ENCODE peak calls at places on chromosomes 12 and 14, in five cellular contexts. J is right lobe of liver, G is upper lobe of left lung, Z is uterus, F is A549. A is an unnamed sample.

GRCh38 chr12:131196220-131196619 is 242.5 kb downstream of the ADGRD1 start:
- DNase-seq in J (no peak), F (no peak), G (no peak), Z (no peak), A (no peak)

GRCh38 chr12:116717466-116718457 is 20.1 kb downstream of the SPRING1 start:
- DNase-seq in F (no peak), J (no peak), G (peak), Z (peak), A (no peak)

GRCh38 chr14:75487155-75487671 is 35.1 kb upstream of the BATF start:
- DNase-seq in F (no peak), J (no peak), Z (no peak), G (no peak), A (peak)

GRCh38 chr12:87943666-87944065 is 85.5 kb downstream of the C12orf50 start:
- DNase-seq in Z (no peak), F (no peak), J (no peak), G (no peak), A (no peak)

GRCh38 chr12:111881712-111882111 is 39.7 kb downstream of the MAPKAPK5 start:
- DNase-seq in G (no peak), F (no peak), Z (no peak), J (no peak), A (no peak)

GRCh38 chr14:102015771-102016170 is 51.4 kb downstream of the DYNC1H1 start:
- DNase-seq in G (no peak), Z (no peak), F (no peak), J (no peak), A (no peak)

GRCh38 chr14:54440037-54440436 is 1.1 kb downstream of the CNIH1 start:
- DNase-seq in J (no peak), G (no peak), F (no peak), Z (no peak), A (no peak)

GRCh38 chr12:3042394-3042793 is 34.8 kb upstream of the TSPAN9 start:
- DNase-seq in G (no peak), J (no peak), Z (no peak), F (no peak), A (no peak)

GRCh38 chr14:79822034-79822433 is 389.3 kb downstream of the DIO2 start:
- DNase-seq in J (no peak), Z (no peak), G (no peak), F (no peak), A (no peak)

GRCh38 chr12:3646561-3647241 is 106.2 kb downstream of the CRACR2A start:
- DNase-seq in J (no peak), Z (no peak), F (no peak), G (no peak), A (no peak)

GRCh38 chr12:50483488-50483887 is 21.3 kb upstream of the DIP2B start:
- DNase-seq in Z (no peak), G (no peak), J (no peak), F (no peak), A (no peak)

GRCh38 chr12:113144771-113145170 is 4.8 kb upstream of the CFAP73 start:
- DNase-seq in F (no peak), Z (no peak), G (no peak), J (no peak), A (no peak)

GRCh38 chr14:101889898-101890297 is 74.5 kb upstream of the DYNC1H1 start:
- DNase-seq in Z (no peak), G (no peak), F (no peak), J (no peak), A (no peak)

GRCh38 chr14:71070169-71070568 is 162.9 kb downstream of the PCNX1 start:
- DNase-seq in G (no peak), Z (no peak), J (no peak), F (no peak), A (peak)

GRCh38 chr12:120961604-120962486 is 16.5 kb upstream of the HNF1A start:
- DNase-seq in F (peak), Z (no peak), J (peak), G (no peak), A (no peak)

GRCh38 chr12:69350002-69350626 is 1.9 kb downstream of the LYZ start:
- DNase-seq in J (no peak), G (no peak), Z (no peak), F (no peak), A (no peak)

GRCh38 chr12:106342397-106343212 is 14.9 kb upstream of the POLR3B start:
- DNase-seq in J (peak), G (peak), F (peak), Z (peak), A (peak)

GRCh38 chr14:25400607-25401206 is 350.8 kb upstream of the STXBP6 start:
- DNase-seq in F (no peak), J (no peak), G (peak), Z (no peak), A (no peak)

GRCh38 chr12:67633708-67634107 is 14.8 kb upstream of the DYRK2 start:
- DNase-seq in G (peak), F (no peak), J (no peak), Z (no peak), A (no peak)

GRCh38 chr12:27460471-27460978 is 14.0 kb downstream of the SMCO2 start:
- DNase-seq in Z (no peak), J (no peak), F (no peak), G (no peak), A (peak)

GRCh38 chr12:1474059-1474537 is 120.3 kb downstream of the FBXL14 start:
- DNase-seq in F (peak), Z (no peak), G (no peak), J (no peak), A (peak)

GRCh38 chr14:44962573-44963528 is 861 bp downstream of the TOGARAM1 start:
- DNase-seq in J (peak), Z (peak), F (no peak), G (no peak), A (peak)

GRCh38 chr12:22447223-22447622 is 97.1 kb downstream of the C2CD5 start:
- DNase-seq in J (no peak), F (no peak), Z (no peak), G (no peak), A (no peak)

GRCh38 chr12:77339610-77340009 is 274.2 kb upstream of the E2F7 start:
- DNase-seq in G (no peak), J (no peak), F (no peak), Z (no peak), A (no peak)

GRCh38 chr12:131511803-131512564 is 198.9 kb upstream of the SFSWAP start:
- DNase-seq in Z (no peak), G (no peak), J (no peak), F (no peak), A (no peak)

GRCh38 chr12:56839489-56840442 is 76.6 kb downstream of the HSD17B6 start:
- DNase-seq in F (peak), Z (peak), J (peak), G (peak), A (peak)

GRCh38 chr12:79250955-79251354 is 386.4 kb downstream of the SYT1 start:
- DNase-seq in F (no peak), Z (no peak), J (no peak), G (no peak), A (peak)

GRCh38 chr14:50545618-50546017 is 13.2 kb upstream of the MAP4K5 start:
- DNase-seq in G (no peak), J (no peak), F (no peak), Z (no peak), A (no peak)

GRCh38 chr14:104971447-104972240 is 6.5 kb downstream of the AHNAK2 start:
- DNase-seq in J (peak), F (no peak), G (no peak), Z (no peak), A (no peak)

GRCh38 chr14:104972301-104973211 is 5.6 kb downstream of the AHNAK2 start:
- DNase-seq in Z (peak), F (peak), G (peak), J (peak), A (peak)

GRCh38 chr14:104968541-104969401 is 9.4 kb downstream of the AHNAK2 start:
- DNase-seq in J (peak), G (no peak), Z (peak), F (peak), A (peak)

GRCh38 chr14:104969741-104970230 is 8.4 kb downstream of the AHNAK2 start:
- DNase-seq in F (no peak), J (peak), Z (no peak), G (no peak), A (no peak)

DNA sequence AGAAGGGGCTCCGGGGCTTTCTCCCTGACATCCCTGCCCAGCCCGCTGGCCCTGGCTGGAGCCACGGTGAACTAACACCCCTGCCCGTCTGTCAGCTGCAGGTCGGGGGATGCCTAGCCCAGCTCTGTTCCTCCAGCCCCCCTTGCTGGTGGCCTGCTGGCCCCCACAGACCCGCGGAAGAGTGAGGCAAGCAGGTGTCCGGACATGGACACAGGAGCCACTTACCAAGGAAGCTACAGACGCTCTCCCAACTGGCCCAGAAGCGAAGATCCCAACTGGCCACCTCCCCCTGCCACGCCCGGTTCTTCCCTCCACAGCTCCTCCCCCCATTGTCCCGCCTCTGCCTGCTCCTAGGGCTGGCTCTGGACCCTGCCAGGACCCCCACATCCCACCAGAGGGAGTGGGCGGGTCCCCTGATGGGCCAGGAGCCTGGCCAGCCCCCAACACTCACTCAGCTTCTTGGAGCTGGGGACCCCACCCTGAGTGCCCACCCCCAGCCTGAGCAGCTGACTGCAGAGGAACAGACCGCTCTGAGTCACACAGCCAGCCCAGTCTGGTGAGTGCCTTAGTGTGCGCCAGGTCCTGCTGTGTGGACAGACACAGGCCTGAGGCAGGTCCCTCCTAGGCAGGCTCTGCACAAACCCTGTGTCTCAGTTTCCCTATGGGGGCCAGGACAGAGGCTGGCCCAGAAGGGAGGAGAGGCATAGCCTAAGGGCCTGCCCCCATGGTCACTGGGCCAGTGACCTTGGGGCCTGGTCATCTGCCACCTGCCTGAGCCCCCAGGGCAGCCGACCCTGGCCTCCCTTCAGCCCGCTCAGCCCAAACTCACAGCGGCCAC is 7.7 kb downstream of the AHNAK2 start:
- DNase-seq in Z (peak), G (no peak), F (peak), J (peak), A (peak)
- H3K27ac ChIP-seq in Z (peak), G (peak), F (peak), J (no peak), A (peak)

DNA sequence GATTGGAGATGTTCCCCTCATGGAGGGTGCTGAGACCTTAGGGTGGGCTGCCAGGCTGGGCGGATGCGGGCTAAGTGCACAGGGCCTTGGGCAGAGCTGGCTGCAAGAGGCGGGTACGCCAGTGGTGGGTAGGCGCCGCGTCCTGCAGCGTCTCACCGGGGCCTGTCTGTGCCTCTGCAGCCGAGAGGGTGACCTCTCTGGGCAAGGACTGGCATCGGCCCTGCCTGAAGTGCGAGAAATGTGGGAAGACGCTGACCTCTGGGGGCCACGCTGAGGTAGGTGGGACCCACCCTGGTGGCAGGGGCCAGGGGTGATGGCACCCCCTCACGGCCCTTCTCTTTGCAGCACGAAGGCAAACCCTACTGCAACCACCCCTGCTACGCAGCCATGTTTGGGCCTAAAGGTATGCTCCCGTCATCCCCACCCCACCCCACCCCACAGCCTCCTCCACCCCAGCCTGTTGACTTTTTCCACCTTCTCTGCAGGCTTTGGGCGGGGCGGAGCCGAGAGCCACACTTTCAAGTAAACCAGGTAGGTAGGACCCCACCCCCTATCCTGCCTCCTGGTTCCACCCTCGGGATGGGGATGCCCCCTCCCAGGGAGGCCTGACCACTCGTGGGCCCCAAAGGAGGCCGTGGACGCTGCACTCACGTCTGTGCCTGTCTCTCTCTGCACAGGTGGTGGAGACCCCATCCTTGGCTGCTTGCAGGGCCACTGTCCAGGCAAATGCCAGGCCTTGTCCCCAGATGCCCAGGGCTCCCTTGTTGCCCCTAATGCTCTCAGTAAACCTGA is 1.5 kb downstream of the CRIP1 start:
- DNase-seq in Z (no peak), J (no peak), F (no peak), G (no peak), A (no peak)
- TF ChIP-seq CTCF in Z (no peak), J (no peak), F (no peak), G (peak), A (no peak)

GRCh38 chr12:12665194-12665593 is 30.8 kb downstream of the GPR19 start:
- DNase-seq in Z (no peak), J (no peak), F (no peak), G (no peak), A (no peak)

GRCh38 chr12:12663644-12664294 is 32.2 kb downstream of the GPR19 start:
- DNase-seq in Z (no peak), G (no peak), J (no peak), F (no peak), A (no peak)

GRCh38 chr12:12660201-12660600 is 35.8 kb downstream of the GPR19 start:
- DNase-seq in G (no peak), F (no peak), Z (no peak), J (no peak), A (no peak)

GRCh38 chr12:12661086-12661485 is 34.9 kb downstream of the GPR19 start:
- DNase-seq in Z (no peak), J (no peak), F (no peak), G (no peak), A (peak)
- H3K27ac ChIP-seq in Z (no peak), J (no peak), F (no peak), G (no peak), A (no peak)

DNA sequence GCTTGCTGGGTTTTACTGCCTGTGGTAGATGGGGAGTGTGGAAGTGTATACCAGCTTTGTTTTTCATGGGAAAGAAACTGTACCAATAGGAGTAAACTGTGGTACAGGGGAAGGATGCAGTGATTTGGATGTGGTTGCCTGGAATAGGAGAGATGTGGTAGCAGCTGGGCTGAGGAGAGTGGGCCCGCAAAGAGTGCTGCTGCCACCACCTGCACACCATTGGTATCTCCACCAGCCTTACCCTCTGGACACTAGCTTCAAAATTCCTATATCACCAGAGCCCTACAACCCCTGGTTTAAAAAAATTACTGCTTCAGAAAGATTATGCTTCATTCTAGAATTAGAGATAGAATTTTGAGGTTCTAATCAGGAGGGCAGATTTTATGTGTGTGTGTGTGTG is 53.6 kb downstream of the AKAP6 start:
- DNase-seq in Z (no peak), F (no peak), G (no peak), J (no peak), A (peak)
- TF ChIP-seq CTCF in Z (no peak), F (peak), G (no peak), J (peak), A (peak)

GRCh38 chr14:20989464-20989786 is 355 bp upstream of the METTL17 start:
- DNase-seq in J (no peak), G (no peak), F (no peak), Z (no peak), A (no peak)

GRCh38 chr14:20989787-20990600 is at the start of gene METTL17:
- DNase-seq in G (peak), F (peak), Z (peak), J (peak), A (peak)

GRCh38 chr14:20986811-20987210 is 3.0 kb upstream of the METTL17 start:
- DNase-seq in Z (peak), F (peak), G (no peak), J (no peak), A (peak)

DNA sequence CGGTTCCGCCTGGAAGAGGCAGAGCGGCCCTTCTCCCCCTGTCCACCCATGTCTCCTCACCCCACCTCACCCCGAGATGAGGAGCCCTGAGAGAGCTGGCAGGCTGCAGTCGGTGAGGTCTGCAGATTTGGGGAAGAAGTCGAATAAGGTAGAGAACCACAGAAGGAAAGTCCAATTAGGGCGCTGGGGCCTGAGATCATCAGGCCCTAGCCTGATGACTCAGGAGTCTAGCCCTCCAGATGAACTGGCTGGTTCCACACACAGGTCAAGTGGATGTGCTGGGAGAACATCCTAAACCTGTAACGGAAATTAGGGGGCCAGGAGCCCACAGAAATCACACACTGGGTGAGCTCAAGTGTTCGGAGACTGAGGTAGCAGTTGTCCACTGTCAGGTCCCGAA is 1.1 kb upstream of the METTL17 start:
- DNase-seq in J (no peak), G (peak), F (no peak), Z (no peak), A (no peak)
- H3K27ac ChIP-seq in J (no peak), G (peak), F (peak), Z (peak), A (peak)

GRCh38 chr12:40107803-40108620 is 2.1 kb upstream of the SLC2A13 start:
- DNase-seq in F (no peak), Z (no peak), G (no peak), J (no peak), A (no peak)
- TF ChIP-seq CTCF in F (no peak), Z (no peak), G (no peak), J (peak), A (peak)

GRCh38 chr14:95707327-95707726 is 6.6 kb downstream of the TCL1A start:
- DNase-seq in J (no peak), G (no peak), F (no peak), Z (no peak), A (no peak)

GRCh38 chr14:95713596-95714371 is at the start of gene TCL1A:
- DNase-seq in J (no peak), Z (no peak), G (no peak), F (no peak), A (no peak)

GRCh38 chr14:95711476-95712176 is 2.3 kb downstream of the TCL1A start:
- DNase-seq in Z (no peak), G (no peak), J (no peak), F (no peak), A (no peak)

GRCh38 chr14:95712398-95712797 is 1.5 kb downstream of the TCL1A start:
- DNase-seq in G (no peak), Z (no peak), J (no peak), F (no peak), A (no peak)

DNA sequence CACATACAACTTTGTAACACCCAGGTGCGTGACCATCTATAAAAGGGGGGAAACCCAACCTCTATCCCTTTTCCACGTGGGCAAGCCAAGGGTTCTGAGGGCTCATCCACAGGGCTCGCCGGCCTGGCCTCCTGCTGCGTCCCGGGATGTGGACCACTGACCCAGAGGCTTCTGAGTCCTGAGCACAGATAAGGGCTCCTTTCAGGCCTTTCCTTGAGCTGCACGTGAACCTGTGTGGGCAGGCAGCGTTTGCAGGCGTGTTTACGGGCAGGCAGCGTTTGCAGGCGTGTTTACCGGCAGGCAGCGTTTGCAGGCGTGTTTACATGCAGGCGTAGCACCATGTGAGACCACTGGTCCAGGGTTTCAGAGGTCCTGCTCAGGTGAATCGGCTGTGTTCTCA is 3.8 kb downstream of the TCL1A start:
- DNase-seq in F (no peak), Z (no peak), G (no peak), J (no peak), A (no peak)
- H3K27ac ChIP-seq in F (no peak), Z (no peak), G (no peak), J (no peak), A (no peak)